ENCODE peak calls at places on chromosomes 6 and 20, in five cellular contexts. T is NT2/D1, J is SK-N-SH, C is HCT116, O is HepG2. D is an unnamed sample.

GRCh38 chr6:134512946-134513345 is 195.0 kb upstream of the SGK1 start:
- DNase-seq in T (no peak), J (no peak), C (no peak), O (no peak), D (no peak)

GRCh38 chr20:64119681-64120341 is 12.4 kb upstream of the NPBWR2 start:
- DNase-seq in T (no peak), J (peak; percentile 24), C (peak; percentile 6), O (no peak), D (peak; percentile 49)

GRCh38 chr6:12275084-12275483 is 15.1 kb upstream of the EDN1 start:
- DNase-seq in T (no peak), J (no peak), C (no peak), O (no peak), D (no peak)

GRCh38 chr6:136014454-136015421 is 163.2 kb downstream of the PDE7B start:
- DNase-seq in T (no peak), J (no peak), C (no peak), O (no peak), D (no peak)

GRCh38 chr20:46246527-46246926 is 61.8 kb downstream of the CDH22 start:
- DNase-seq in T (no peak), J (no peak), C (no peak), O (no peak), D (no peak)

GRCh38 chr20:44709380-44709779 is 5.8 kb upstream of the CCN5 start:
- DNase-seq in T (no peak), J (no peak), C (no peak), O (no peak), D (no peak)

GRCh38 chr6:148857817-148858390 is 111.1 kb downstream of the UST start:
- DNase-seq in T (no peak), J (no peak), C (no peak), O (no peak), D (no peak)

GRCh38 chr20:63652192-63652980 is 838 bp downstream of the STMN3 start:
- DNase-seq in T (no peak), J (peak; percentile 90), C (no peak), O (peak; percentile 41), D (peak; percentile 82)

GRCh38 chr6:133040025-133040838 is 200.9 kb upstream of the EYA4 start:
- DNase-seq in T (peak; percentile 8), J (peak; percentile 21), C (peak; percentile 16), O (peak; percentile 54), D (no peak)

GRCh38 chr6:32081676-32082075 is 27.5 kb downstream of the TNXB start:
- DNase-seq in T (no peak), J (no peak), C (no peak), O (no peak), D (no peak)

GRCh38 chr20:9200620-9201019 is 131.7 kb downstream of the PLCB4 start:
- DNase-seq in T (no peak), J (no peak), C (peak; percentile 36), O (no peak), D (no peak)

GRCh38 chr20:32494498-32495216 is 90.5 kb downstream of the NOL4L start:
- DNase-seq in T (no peak), J (no peak), C (no peak), O (no peak), D (no peak)
- TF ChIP-seq YY1 in T (no peak), J (no peak), C (no peak), O (no peak), D (no peak)

DNA sequence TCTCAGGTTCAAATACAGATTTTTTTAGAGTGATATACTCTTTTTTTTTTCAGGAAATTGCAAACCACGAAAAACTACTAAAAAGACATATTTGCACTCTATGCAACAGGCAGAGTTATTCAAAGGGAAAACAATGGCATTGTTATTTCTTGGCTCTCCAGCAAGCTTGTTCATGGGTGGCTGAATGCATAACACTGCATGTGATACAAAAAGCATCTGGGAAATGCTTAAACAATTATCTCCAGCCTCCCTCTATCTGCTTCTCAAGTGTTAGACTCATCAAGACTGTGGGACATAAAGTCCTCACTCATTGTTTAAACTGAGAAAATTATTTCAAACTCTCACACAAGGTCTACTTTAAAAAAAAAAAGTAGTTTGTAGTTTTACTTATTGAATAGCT is 7.3 kb upstream of the COL12A1 start:
- DNase-seq in T (no peak), J (no peak), C (no peak), O (no peak), D (no peak)
- TF ChIP-seq YY1 in T (no peak), J (no peak), C (no peak), O (no peak), D (no peak)

GRCh38 chr20:1588869-1589460 is 30.8 kb downstream of the SIRPB1 start:
- DNase-seq in T (no peak), J (peak; percentile 4), C (no peak), O (no peak), D (no peak)

GRCh38 chr20:1588166-1588868 is 30.8 kb upstream of the SIRPD start:
- DNase-seq in T (no peak), J (no peak), C (no peak), O (no peak), D (no peak)
- TF ChIP-seq YY1 in T (no peak), J (no peak), C (no peak), O (no peak), D (no peak)

GRCh38 chr20:11901127-11901526 is 16.6 kb upstream of the BTBD3 start:
- DNase-seq in T (no peak), J (no peak), C (no peak), O (peak; percentile 56), D (no peak)
- TF ChIP-seq YY1 in T (no peak), J (peak; percentile 20), C (no peak), O (no peak), D (no peak)

GRCh38 chr20:32823078-32823477 is 3.3 kb downstream of the MAPRE1 start:
- DNase-seq in T (no peak), J (no peak), C (no peak), O (peak; percentile 44), D (no peak)
- TF ChIP-seq YY1 in T (no peak), J (no peak), C (no peak), O (no peak), D (no peak)

DNA sequence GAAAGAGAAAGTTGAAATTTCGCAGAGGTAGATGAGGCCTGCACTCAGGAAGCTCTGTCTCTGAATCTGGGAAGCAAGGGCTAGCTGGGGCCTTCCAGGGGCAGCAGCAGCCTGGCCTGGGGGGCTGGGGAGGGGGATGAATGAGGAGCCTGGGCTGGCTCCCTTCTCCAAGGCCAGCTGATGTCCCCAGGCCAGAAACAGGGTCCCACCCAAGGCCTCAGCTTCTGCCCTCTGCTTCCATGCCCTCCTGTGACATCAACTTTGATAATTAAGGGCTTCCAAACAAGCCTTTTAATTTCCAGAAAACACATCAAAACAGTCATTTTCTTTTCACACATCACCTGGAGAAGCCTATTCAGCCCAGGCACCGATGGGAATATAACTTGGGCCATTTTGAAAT is 15.4 kb downstream of the TFAP2A start:
- DNase-seq in T (no peak), J (no peak), C (no peak), O (no peak), D (no peak)
- TF ChIP-seq YY1 in T (no peak), J (no peak), C (no peak), O (no peak), D (no peak)

DNA sequence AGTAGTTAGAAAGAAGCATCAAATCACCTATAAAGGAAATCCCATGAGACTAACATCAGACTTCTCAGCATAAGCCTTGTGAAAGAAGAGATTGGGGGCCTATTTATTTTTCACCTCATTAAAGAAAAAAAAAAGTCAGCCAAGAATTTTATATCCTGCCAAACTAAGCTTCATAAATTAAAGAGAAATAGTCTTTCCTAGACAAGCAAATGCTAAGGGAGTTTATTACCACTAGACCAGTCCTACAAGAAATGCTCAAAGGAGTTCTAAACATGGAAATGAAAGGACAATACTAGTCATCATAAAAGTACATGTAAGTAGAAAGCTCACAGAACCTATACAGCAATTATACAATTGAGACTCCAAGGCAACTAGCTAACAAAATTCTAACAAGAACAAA is 96.5 kb upstream of the OLIG3 start:
- DNase-seq in T (no peak), J (no peak), C (no peak), O (no peak), D (no peak)
- TF ChIP-seq YY1 in T (no peak), J (no peak), C (no peak), O (no peak), D (no peak)

GRCh38 chr20:36405255-36405654 is 99.1 kb downstream of the DLGAP4 start:
- DNase-seq in T (no peak), J (no peak), C (no peak), O (no peak), D (no peak)

GRCh38 chr20:36402708-36403107 is 96.6 kb downstream of the DLGAP4 start:
- DNase-seq in T (no peak), J (no peak), C (no peak), O (no peak), D (no peak)

GRCh38 chr20:36404435-36404978 is 98.4 kb downstream of the DLGAP4 start:
- DNase-seq in T (no peak), J (no peak), C (no peak), O (no peak), D (no peak)

GRCh38 chr20:36407196-36407733 is 101.1 kb downstream of the DLGAP4 start:
- DNase-seq in T (no peak), J (no peak), C (no peak), O (no peak), D (no peak)

DNA sequence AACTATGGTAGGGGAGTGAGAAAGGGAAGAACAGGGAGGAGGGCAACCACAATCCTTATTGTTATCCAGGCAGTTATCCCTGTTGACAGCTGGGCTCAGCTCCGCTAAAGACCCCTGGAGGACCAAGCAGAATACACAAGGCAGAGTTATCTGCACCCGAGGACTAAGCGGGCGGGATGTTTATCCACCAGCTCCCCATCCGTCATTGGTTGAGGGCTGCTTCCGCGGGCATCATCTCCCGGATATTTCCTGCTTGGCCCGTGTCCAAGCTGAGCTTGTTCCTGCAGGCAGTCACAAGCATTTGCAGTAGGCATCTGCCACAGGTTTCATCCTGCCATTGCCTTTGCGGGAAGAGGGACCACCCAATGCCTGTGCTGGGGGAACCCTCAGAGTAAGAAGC is 102.1 kb downstream of the DLGAP4 start:
- DNase-seq in T (no peak), J (peak; percentile 75), C (no peak), O (peak; percentile 26), D (no peak)
- TF ChIP-seq YY1 in T (no peak), J (no peak), C (no peak), O (no peak), D (no peak)

GRCh38 chr6:33248932-33249731 is 22.5 kb downstream of the VPS52 start:
- DNase-seq in T (peak; percentile 94), J (peak; percentile 88), C (peak; percentile 99), O (peak; percentile 99), D (peak; percentile 97)

GRCh38 chr6:33250731-33251130 is 20.9 kb downstream of the VPS52 start:
- DNase-seq in T (no peak), J (no peak), C (no peak), O (no peak), D (no peak)

GRCh38 chr6:33251390-33252012 is 20.2 kb downstream of the VPS52 start:
- DNase-seq in T (no peak), J (no peak), C (no peak), O (no peak), D (no peak)

GRCh38 chr6:33248643-33248931 is 23.1 kb downstream of the VPS52 start:
- DNase-seq in T (no peak), J (no peak), C (no peak), O (no peak), D (no peak)

GRCh38 chr6:33249732-33250625 is 21.7 kb downstream of the VPS52 start:
- DNase-seq in T (no peak), J (peak; percentile 36), C (no peak), O (no peak), D (no peak)
- TF ChIP-seq YY1 in T (no peak), J (no peak), C (no peak), O (no peak), D (no peak)

D was measured in H1.